ENCODE peak calls at places on chromosomes 7 and 10, in six cellular contexts. V is GM10248; W is lower leg skin; K is Right ventricle myocardium superior; U is stimulated activated CD4-positive, alpha-beta T cell treated with anti-CD3 and anti-CD28 coated beads, Interleukin-2, amount 100 ng/mL, for 48 hours; R is CD4-positive, alpha-beta memory T cell. Q is an unnamed sample.

GRCh38 chr7:129332354-129333056 is 101.7 kb upstream of the STRIP2 start:
- DNase-seq in V (no peak), W (no peak), K (no peak), U (no peak), R (no peak), Q (no peak)

GRCh38 chr7:30926323-30926722 is 14.7 kb downstream of the AQP1 start:
- DNase-seq in V (no peak), W (peak), K (no peak), U (no peak), R (no peak), Q (peak)

GRCh38 chr10:13971586-13972475 is 358.9 kb downstream of the FRMD4A start:
- DNase-seq in V (no peak), W (no peak), K (no peak), U (no peak), R (no peak), Q (no peak)

GRCh38 chr10:96038476-96039387 is 4.7 kb upstream of the CCNJ start:
- DNase-seq in V (no peak), W (no peak), K (no peak), U (no peak), R (no peak), Q (no peak)

GRCh38 chr10:62662471-62662870 is 142.0 kb upstream of the ADO start:
- DNase-seq in V (no peak), W (no peak), K (no peak), U (no peak), R (no peak), Q (no peak)

GRCh38 chr10:27504897-27505457 is 873 bp downstream of the RAB18 start:
- DNase-seq in V (no peak), W (no peak), K (no peak), U (no peak), R (no peak), Q (no peak)

GRCh38 chr7:5532520-5533335 is 109.1 kb upstream of the TNRC18 start:
- DNase-seq in V (peak), W (peak), K (peak), U (peak), R (peak), Q (no peak)

GRCh38 chr7:82506702-82507101 is 63.1 kb upstream of the CACNA2D1 start:
- DNase-seq in V (no peak), W (peak), K (no peak), U (no peak), R (no peak), Q (no peak)

GRCh38 chr10:96560970-96561887 is 25.6 kb downstream of the TM9SF3 start:
- DNase-seq in V (no peak), W (no peak), K (no peak), U (no peak), R (no peak), Q (no peak)

GRCh38 chr10:128440513-128441160 is 314.4 kb upstream of the MKI67 start:
- DNase-seq in V (no peak), W (no peak), K (no peak), U (no peak), R (no peak), Q (no peak)